ENCODE peak calls at places on chromosome 22, in nine cellular contexts. One of them, this sample, is unnamed. For H3K4me1, H3K9me3 and H3K27me3, the result is how much of the 10 kb centered on the place peaks cover.

GRCh38 chr22:43411040-43411919 is 534 bp upstream of the MPPED1 start:
- DNase-seq in cardiac muscle cell: no peak
- DNase-seq in iPS DF 6.9: no peak
- DNase-seq in pancreas: peak
- DNase-seq in CD4-positive, CD25-positive, alpha-beta regulatory T cell: no peak
- DNase-seq in breast epithelium: no peak
- DNase-seq in BE2C: no peak
- DNase-seq in mesenchymal stem cell: no peak
- DNase-seq in PC-9: no peak
- DNase-seq in this sample: no peak

GRCh38 chr22:36155702-36156101 is 4.9 kb downstream of the APOL3 start:
- DNase-seq in PC-9: no peak
- DNase-seq in cardiac muscle cell: peak
- DNase-seq in iPS DF 6.9: no peak
- DNase-seq in breast epithelium: no peak
- DNase-seq in mesenchymal stem cell: peak
- DNase-seq in BE2C: no peak
- DNase-seq in CD4-positive, CD25-positive, alpha-beta regulatory T cell: no peak
- DNase-seq in pancreas: no peak
- DNase-seq in this sample: peak

GRCh38 chr22:47452184-47452583 is 689.7 kb downstream of the TBC1D22A start:
- DNase-seq in breast epithelium: no peak
- DNase-seq in iPS DF 6.9: no peak
- DNase-seq in BE2C: no peak
- DNase-seq in cardiac muscle cell: no peak
- DNase-seq in PC-9: no peak
- DNase-seq in CD4-positive, CD25-positive, alpha-beta regulatory T cell: no peak
- DNase-seq in pancreas: no peak
- DNase-seq in mesenchymal stem cell: no peak
- DNase-seq in this sample: no peak

GRCh38 chr22:46797355-46797754 is 34.9 kb downstream of the TBC1D22A start:
- DNase-seq in BE2C: peak
- DNase-seq in iPS DF 6.9: no peak
- DNase-seq in CD4-positive, CD25-positive, alpha-beta regulatory T cell: no peak
- DNase-seq in pancreas: no peak
- DNase-seq in PC-9: no peak
- DNase-seq in breast epithelium: peak
- DNase-seq in mesenchymal stem cell: peak
- DNase-seq in cardiac muscle cell: peak
- DNase-seq in this sample: peak

GRCh38 chr22:19713650-19714319 is 518 bp upstream of the SEPTIN5 start:
- DNase-seq in PC-9: no peak
- DNase-seq in breast epithelium: no peak
- DNase-seq in BE2C: no peak
- DNase-seq in pancreas: peak
- DNase-seq in CD4-positive, CD25-positive, alpha-beta regulatory T cell: no peak
- DNase-seq in iPS DF 6.9: no peak
- DNase-seq in cardiac muscle cell: no peak
- DNase-seq in mesenchymal stem cell: no peak
- DNase-seq in this sample: no peak

GRCh38 chr22:36977401-36977861 is 41.8 kb downstream of the TST start:
- DNase-seq in BE2C: peak
- DNase-seq in PC-9: no peak
- DNase-seq in cardiac muscle cell: peak
- DNase-seq in CD4-positive, CD25-positive, alpha-beta regulatory T cell: peak
- DNase-seq in pancreas: peak
- DNase-seq in breast epithelium: no peak
- DNase-seq in iPS DF 6.9: no peak
- DNase-seq in mesenchymal stem cell: peak
- DNase-seq in this sample: peak

GRCh38 chr22:32949719-32950118 is 108.5 kb downstream of the SYN3 start:
- DNase-seq in mesenchymal stem cell: peak
- DNase-seq in pancreas: no peak
- DNase-seq in BE2C: no peak
- DNase-seq in breast epithelium: no peak
- DNase-seq in PC-9: no peak
- DNase-seq in iPS DF 6.9: no peak
- DNase-seq in CD4-positive, CD25-positive, alpha-beta regulatory T cell: no peak
- DNase-seq in cardiac muscle cell: peak
- DNase-seq in this sample: no peak

GRCh38 chr22:19962246-19962908 is 20.8 kb upstream of the TXNRD2 start:
- DNase-seq in CD4-positive, CD25-positive, alpha-beta regulatory T cell: peak
- DNase-seq in iPS DF 6.9: peak
- DNase-seq in PC-9: peak
- DNase-seq in BE2C: peak
- DNase-seq in mesenchymal stem cell: peak
- DNase-seq in breast epithelium: peak
- DNase-seq in pancreas: peak
- DNase-seq in cardiac muscle cell: peak
- DNase-seq in this sample: peak

GRCh38 chr22:35887296-35887875 is 141.2 kb downstream of the RBFOX2 start:
- DNase-seq in CD4-positive, CD25-positive, alpha-beta regulatory T cell: no peak
- DNase-seq in PC-9: peak
- DNase-seq in BE2C: no peak
- DNase-seq in cardiac muscle cell: no peak
- DNase-seq in iPS DF 6.9: no peak
- DNase-seq in breast epithelium: no peak
- DNase-seq in mesenchymal stem cell: peak
- DNase-seq in pancreas: no peak
- DNase-seq in this sample: no peak

GRCh38 chr22:31302021-31302420 is 9.7 kb upstream of the PIK3IP1 start:
- DNase-seq in BE2C: no peak
- DNase-seq in cardiac muscle cell: no peak
- DNase-seq in breast epithelium: no peak
- DNase-seq in PC-9: no peak
- DNase-seq in iPS DF 6.9: no peak
- DNase-seq in mesenchymal stem cell: no peak
- DNase-seq in CD4-positive, CD25-positive, alpha-beta regulatory T cell: no peak
- DNase-seq in pancreas: no peak
- DNase-seq in this sample: no peak

GRCh38 chr22:21100149-21101032 is 54.6 kb downstream of the LRRC74B start:
- DNase-seq in mesenchymal stem cell: no peak
- DNase-seq in pancreas: no peak
- DNase-seq in breast epithelium: no peak
- DNase-seq in cardiac muscle cell: no peak
- DNase-seq in PC-9: peak
- DNase-seq in iPS DF 6.9: no peak
- DNase-seq in BE2C: no peak
- DNase-seq in CD4-positive, CD25-positive, alpha-beta regulatory T cell: no peak
- DNase-seq in this sample: no peak
- H3K4me1 ChIP-seq in mesenchymal stem cell: under half
- H3K4me1 ChIP-seq in pancreas: under half
- H3K4me1 ChIP-seq in breast epithelium: under half
- H3K4me1 ChIP-seq in cardiac muscle cell: under half
- H3K4me1 ChIP-seq in PC-9: under half
- H3K4me1 ChIP-seq in iPS DF 6.9: under half
- H3K4me1 ChIP-seq in BE2C: under half
- H3K4me1 ChIP-seq in CD4-positive, CD25-positive, alpha-beta regulatory T cell: under half
- H3K4me1 ChIP-seq in this sample: under half

GRCh38 chr22:44611880-44612496 is 90.0 kb upstream of the PRR5 start:
- DNase-seq in BE2C: no peak
- DNase-seq in breast epithelium: no peak
- DNase-seq in pancreas: no peak
- DNase-seq in CD4-positive, CD25-positive, alpha-beta regulatory T cell: no peak
- DNase-seq in cardiac muscle cell: no peak
- DNase-seq in PC-9: no peak
- DNase-seq in mesenchymal stem cell: no peak
- DNase-seq in iPS DF 6.9: no peak
- DNase-seq in this sample: no peak

GRCh38 chr22:44615146-44615545 is 86.9 kb upstream of the PRR5 start:
- DNase-seq in breast epithelium: no peak
- DNase-seq in cardiac muscle cell: no peak
- DNase-seq in CD4-positive, CD25-positive, alpha-beta regulatory T cell: no peak
- DNase-seq in mesenchymal stem cell: no peak
- DNase-seq in iPS DF 6.9: no peak
- DNase-seq in PC-9: no peak
- DNase-seq in pancreas: no peak
- DNase-seq in BE2C: no peak
- DNase-seq in this sample: no peak

GRCh38 chr22:44615602-44616180 is 86.3 kb upstream of the PRR5 start:
- DNase-seq in breast epithelium: no peak
- DNase-seq in pancreas: no peak
- DNase-seq in iPS DF 6.9: no peak
- DNase-seq in BE2C: no peak
- DNase-seq in CD4-positive, CD25-positive, alpha-beta regulatory T cell: no peak
- DNase-seq in PC-9: no peak
- DNase-seq in cardiac muscle cell: no peak
- DNase-seq in mesenchymal stem cell: no peak
- DNase-seq in this sample: no peak

GRCh38 chr22:44616461-44616860 is 85.5 kb upstream of the PRR5 start:
- DNase-seq in iPS DF 6.9: no peak
- DNase-seq in pancreas: no peak
- DNase-seq in BE2C: no peak
- DNase-seq in cardiac muscle cell: no peak
- DNase-seq in mesenchymal stem cell: no peak
- DNase-seq in PC-9: no peak
- DNase-seq in breast epithelium: no peak
- DNase-seq in CD4-positive, CD25-positive, alpha-beta regulatory T cell: no peak
- DNase-seq in this sample: no peak

GRCh38 chr22:44613196-44613595 is 88.8 kb upstream of the PRR5 start:
- DNase-seq in mesenchymal stem cell: no peak
- DNase-seq in PC-9: no peak
- DNase-seq in BE2C: no peak
- DNase-seq in iPS DF 6.9: no peak
- DNase-seq in pancreas: no peak
- DNase-seq in cardiac muscle cell: no peak
- DNase-seq in CD4-positive, CD25-positive, alpha-beta regulatory T cell: no peak
- DNase-seq in breast epithelium: no peak
- DNase-seq in this sample: no peak
- H3K9me3 ChIP-seq in mesenchymal stem cell: under half
- H3K9me3 ChIP-seq in PC-9: under half
- H3K9me3 ChIP-seq in BE2C: under half
- H3K9me3 ChIP-seq in iPS DF 6.9: under half
- H3K9me3 ChIP-seq in pancreas: under half
- H3K9me3 ChIP-seq in cardiac muscle cell: under half
- H3K9me3 ChIP-seq in CD4-positive, CD25-positive, alpha-beta regulatory T cell: under half
- H3K9me3 ChIP-seq in breast epithelium: under half
- H3K9me3 ChIP-seq in this sample: under half

GRCh38 chr22:38313384-38313955 is 3.8 kb downstream of the CSNK1E start:
- DNase-seq in breast epithelium: no peak
- DNase-seq in iPS DF 6.9: no peak
- DNase-seq in PC-9: no peak
- DNase-seq in mesenchymal stem cell: peak
- DNase-seq in pancreas: no peak
- DNase-seq in CD4-positive, CD25-positive, alpha-beta regulatory T cell: no peak
- DNase-seq in BE2C: no peak
- DNase-seq in cardiac muscle cell: peak
- DNase-seq in this sample: peak
- H3K27me3 ChIP-seq in breast epithelium: under half
- H3K27me3 ChIP-seq in iPS DF 6.9: under half
- H3K27me3 ChIP-seq in PC-9: under half
- H3K27me3 ChIP-seq in mesenchymal stem cell: under half
- H3K27me3 ChIP-seq in pancreas: under half
- H3K27me3 ChIP-seq in CD4-positive, CD25-positive, alpha-beta regulatory T cell: under half
- H3K27me3 ChIP-seq in BE2C: under half
- H3K27me3 ChIP-seq in cardiac muscle cell: under half
- H3K27me3 ChIP-seq in this sample: under half

GRCh38 chr22:23242473-23243001 is 62.2 kb downstream of the BCR start:
- DNase-seq in CD4-positive, CD25-positive, alpha-beta regulatory T cell: no peak
- DNase-seq in cardiac muscle cell: no peak
- DNase-seq in PC-9: no peak
- DNase-seq in breast epithelium: no peak
- DNase-seq in iPS DF 6.9: peak
- DNase-seq in mesenchymal stem cell: peak
- DNase-seq in BE2C: no peak
- DNase-seq in pancreas: no peak
- DNase-seq in this sample: no peak
- H3K4me1 ChIP-seq in CD4-positive, CD25-positive, alpha-beta regulatory T cell: under half
- H3K4me1 ChIP-seq in cardiac muscle cell: under half
- H3K4me1 ChIP-seq in PC-9: under half
- H3K4me1 ChIP-seq in breast epithelium: under half
- H3K4me1 ChIP-seq in iPS DF 6.9: under half
- H3K4me1 ChIP-seq in mesenchymal stem cell: under half
- H3K4me1 ChIP-seq in BE2C: under half
- H3K4me1 ChIP-seq in pancreas: under half
- H3K4me1 ChIP-seq in this sample: under half

This sample was measured in sigmoid colon.